ENCODE peak calls at places on chromosomes 1 and 21, in nine cellular contexts. L, C, F, J, H, O, B, S and Z are unnamed samples. For H3K4me1, the result is how much of the 10 kb centered on the place peaks cover.

GRCh38 chr1:118294817-118295486 is 109.9 kb upstream of the SPAG17 start:
- DNase-seq in C (no peak), L (no peak), F (no peak), J (no peak), B (no peak), O (no peak), S (no peak), H (no peak), Z (no peak)

GRCh38 chr21:44883250-44883649 is 9.8 kb upstream of the PTTG1IP start:
- DNase-seq in F (no peak), B (no peak), O (no peak), H (no peak), J (no peak), C (no peak), L (no peak), S (no peak), Z (no peak)

GRCh38 chr21:43210454-43211084 is 41.8 kb downstream of the CRYAA start:
- DNase-seq in H (no peak), S (no peak), B (no peak), O (no peak), J (no peak), C (no peak), L (no peak), F (no peak), Z (no peak)

GRCh38 chr1:37513795-37514349 is 694 bp downstream of the MEAF6 start:
- DNase-seq in C (peak), O (no peak), S (peak), L (no peak), B (peak), F (no peak), J (no peak), H (peak), Z (no peak)

GRCh38 chr1:29679828-29680558 is 443.7 kb downstream of the PTPRU start:
- DNase-seq in L (no peak), C (no peak), B (no peak), J (no peak), F (peak), S (no peak), H (no peak), O (no peak), Z (peak)

GRCh38 chr1:183081402-183082110 is 58.3 kb downstream of the LAMC1 start:
- DNase-seq in J (no peak), H (no peak), L (no peak), O (no peak), F (no peak), S (no peak), C (no peak), B (no peak), Z (no peak)

GRCh38 chr1:177135250-177135649 is 29.3 kb downstream of the ASTN1 start:
- DNase-seq in C (no peak), S (no peak), O (no peak), F (no peak), H (no peak), B (no peak), J (no peak), L (no peak), Z (no peak)

GRCh38 chr1:8239039-8239305 is 78.9 kb upstream of the SLC45A1 start:
- DNase-seq in F (no peak), C (no peak), S (no peak), J (no peak), B (peak), L (peak), O (no peak), H (peak), Z (no peak)

GRCh38 chr1:39825432-39825941 is 36.8 kb upstream of the BMP8B start:
- DNase-seq in B (no peak), C (no peak), S (no peak), F (no peak), L (no peak), O (peak), H (peak), J (no peak), Z (no peak)

GRCh38 chr1:175192630-175193338 is at the start of gene KIAA0040:
- DNase-seq in B (peak), S (peak), F (peak), C (peak), J (no peak), L (peak), O (no peak), H (peak), Z (peak)

GRCh38 chr1:172758242-172758641 is 99.3 kb downstream of the FASLG start:
- DNase-seq in B (no peak), O (no peak), H (no peak), L (no peak), S (no peak), C (no peak), F (no peak), J (no peak), Z (no peak)

GRCh38 chr1:206094024-206094423 is 23.2 kb downstream of the AVPR1B start:
- DNase-seq in F (no peak), C (no peak), B (no peak), J (no peak), L (no peak), O (no peak), S (no peak), H (no peak), Z (no peak)

GRCh38 chr1:11948822-11949458 is 14.4 kb downstream of the PLOD1 start:
- DNase-seq in C (peak), F (no peak), H (no peak), B (no peak), S (no peak), L (peak), J (no peak), O (no peak), Z (no peak)

GRCh38 chr1:19436716-19437476 is 48.4 kb downstream of the CAPZB start:
- DNase-seq in C (no peak), B (peak), J (no peak), O (no peak), H (peak), L (peak), S (no peak), F (peak), Z (peak)

GRCh38 chr1:30111431-30111830 is 612.0 kb downstream of the MATN1 start:
- DNase-seq in F (no peak), B (peak), H (peak), C (peak), S (no peak), J (peak), L (peak), O (no peak), Z (no peak)

GRCh38 chr1:20470174-20470573 is 15.8 kb downstream of the CAMK2N1 start:
- DNase-seq in H (peak), S (no peak), F (no peak), J (no peak), B (no peak), C (no peak), L (no peak), O (no peak), Z (no peak)

GRCh38 chr1:76278711-76279386 is 204.3 kb downstream of the ST6GALNAC3 start:
- DNase-seq in O (no peak), J (no peak), B (no peak), C (no peak), S (no peak), H (no peak), L (no peak), F (no peak), Z (no peak)

GRCh38 chr1:198295186-198295585 is 138.4 kb downstream of the NEK7 start:
- DNase-seq in C (no peak), S (no peak), L (no peak), F (no peak), B (no peak), H (no peak), J (no peak), O (no peak), Z (no peak)

GRCh38 chr1:113675299-113675698 is 84.0 kb downstream of the PHTF1 start:
- DNase-seq in J (no peak), L (peak), H (no peak), B (no peak), C (no peak), O (no peak), S (no peak), F (no peak), Z (no peak)

GRCh38 chr1:64828829-64829228 is 84.0 kb downstream of the RAVER2 start:
- DNase-seq in B (no peak), S (no peak), L (no peak), C (no peak), O (no peak), F (no peak), H (no peak), J (no peak), Z (no peak)

GRCh38 chr1:180236698-180237509 is 6.8 kb downstream of the LHX4 start:
- DNase-seq in O (no peak), B (no peak), L (no peak), F (no peak), H (no peak), C (no peak), J (no peak), S (no peak), Z (no peak)

GRCh38 chr1:42335809-42336518 is 929 bp upstream of the FOXJ3 start:
- DNase-seq in J (no peak), S (no peak), B (peak), O (no peak), F (no peak), C (no peak), H (no peak), L (peak), Z (no peak)

GRCh38 chr1:234589064-234589765 is 20.8 kb downstream of the IRF2BP2 start:
- DNase-seq in H (no peak), J (no peak), O (no peak), S (no peak), B (no peak), F (peak), C (no peak), L (no peak), Z (no peak)

GRCh38 chr1:232226197-232226681 is 403.7 kb downstream of the SIPA1L2 start:
- DNase-seq in J (peak), L (no peak), F (peak), C (no peak), S (no peak), B (no peak), O (no peak), H (no peak), Z (no peak)

GRCh38 chr1:34176830-34177613 is at the start of gene C1orf94:
- DNase-seq in F (no peak), J (no peak), C (no peak), H (no peak), O (no peak), L (no peak), B (no peak), S (peak), Z (no peak)

DNA sequence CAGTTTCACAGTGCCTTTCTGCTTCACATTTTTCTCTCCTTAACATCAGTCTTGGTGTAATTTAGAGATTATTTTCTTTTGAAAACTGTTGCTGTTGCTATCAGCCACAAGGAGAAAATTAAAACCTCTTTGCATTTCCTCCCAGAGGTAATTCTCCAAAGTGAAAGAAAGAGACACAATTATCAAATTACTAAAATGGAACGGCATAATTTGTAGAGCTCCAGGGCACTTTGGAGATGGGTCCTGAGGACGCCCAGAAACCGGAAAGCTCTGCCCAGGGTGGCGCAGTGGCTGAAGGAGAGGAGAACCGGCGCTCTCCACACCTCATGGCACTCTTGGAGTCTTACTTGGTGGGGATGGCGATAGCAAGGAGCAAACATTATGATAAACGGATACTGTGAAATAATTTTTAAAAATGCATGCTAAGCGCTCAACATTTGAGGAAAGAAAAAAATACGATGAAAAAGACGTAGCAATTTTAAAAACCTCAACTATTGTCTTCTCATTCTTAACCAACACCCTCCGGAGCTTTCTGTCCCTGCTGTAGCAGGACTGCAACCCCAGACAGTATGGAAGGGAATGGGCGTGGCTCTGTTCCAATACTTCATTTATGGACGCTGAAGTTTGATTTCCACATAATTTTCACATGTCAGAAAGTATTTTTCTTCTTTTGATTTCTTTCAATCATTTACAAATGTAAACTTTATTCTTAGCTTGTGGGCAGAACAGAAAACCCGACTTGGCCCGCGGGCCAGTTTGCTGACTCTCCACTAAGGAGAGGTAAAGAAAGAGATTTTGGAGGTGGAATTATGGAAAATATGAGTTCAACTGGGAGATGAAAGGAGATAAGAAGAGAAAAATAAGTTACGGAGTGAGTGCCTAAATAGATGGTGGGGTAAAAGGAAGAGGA is 1.1 kb downstream of the S100A11 start:
- DNase-seq in S (no peak), F (no peak), O (no peak), J (no peak), H (peak), L (peak), C (peak), B (no peak), Z (no peak)
- H3K4me1 ChIP-seq in S (under half), F (under half), O (under half), J (under half), H (under half), L (under half), C (under half), B (under half), Z (under half)

GRCh38 chr1:24606621-24607020 is 36.5 kb upstream of the SRRM1 start:
- DNase-seq in L (no peak), H (no peak), C (no peak), B (no peak), F (no peak), S (no peak), J (no peak), O (no peak), Z (no peak)
- TF ChIP-seq EP300 in L (no peak), H (no peak), C (no peak), B (no peak), F (no peak), S (no peak), J (no peak), O (no peak), Z (no peak)

DNA sequence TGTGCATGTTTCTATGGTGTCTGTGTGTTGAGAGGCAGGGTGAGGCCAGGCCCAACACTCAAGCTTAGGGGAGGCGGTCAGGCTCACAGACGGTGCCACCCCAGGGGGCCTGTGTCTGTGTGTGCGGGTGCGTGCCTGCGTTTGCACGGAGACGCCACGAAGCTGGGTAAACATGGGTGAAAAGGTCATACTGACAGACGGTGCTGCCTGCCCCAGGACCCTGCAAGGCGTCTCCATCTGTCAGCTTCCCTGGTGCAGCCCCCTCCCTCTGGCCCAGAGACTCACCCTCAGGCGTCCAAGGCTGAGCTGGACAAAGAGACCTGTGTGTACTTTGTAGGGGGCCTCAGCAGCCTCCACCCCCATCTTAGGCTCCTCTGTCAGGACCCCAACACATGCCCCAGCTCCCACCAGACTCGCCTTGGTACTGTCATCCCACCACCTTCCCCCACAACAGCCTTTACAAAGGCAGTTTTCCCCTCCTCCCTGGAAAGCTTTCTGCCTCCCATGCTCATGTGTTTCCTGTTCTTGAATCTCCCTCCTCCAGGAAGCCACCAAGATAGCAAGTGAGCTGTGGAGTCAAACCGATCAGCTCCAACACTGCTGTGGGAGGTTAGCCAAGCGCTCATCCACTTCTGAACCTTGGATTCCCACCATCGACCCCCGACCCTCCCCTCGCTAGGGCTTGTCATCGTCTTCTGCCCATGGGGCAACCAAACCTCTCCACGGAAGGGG is 34.1 kb downstream of the PTPRF start:
- DNase-seq in O (no peak), C (no peak), L (no peak), J (no peak), H (no peak), B (no peak), S (no peak), F (no peak), Z (no peak)
- H3K4me1 ChIP-seq in O (under half), C (under half), L (under half), J (under half), H (under half), B (under half), S (under half), F (under half), Z (under half)

GRCh38 chr1:25559031-25559430 is 15.6 kb downstream of the LDLRAP1 start:
- DNase-seq in L (no peak), C (no peak), H (no peak), F (no peak), O (no peak), S (no peak), B (no peak), J (no peak), Z (no peak)

GRCh38 chr1:25559996-25560395 is 16.6 kb downstream of the LDLRAP1 start:
- DNase-seq in B (no peak), C (no peak), J (no peak), O (no peak), L (no peak), H (no peak), F (no peak), S (no peak), Z (no peak)

GRCh38 chr1:25562101-25562927 is 18.9 kb downstream of the LDLRAP1 start:
- DNase-seq in F (no peak), H (peak), C (peak), B (peak), O (peak), S (no peak), L (no peak), J (no peak), Z (no peak)

GRCh38 chr1:25561426-25562100 is 18.2 kb downstream of the LDLRAP1 start:
- DNase-seq in H (no peak), B (no peak), F (no peak), J (no peak), S (no peak), L (no peak), O (no peak), C (no peak), Z (no peak)

GRCh38 chr1:25560788-25561187 is 17.4 kb downstream of the LDLRAP1 start:
- DNase-seq in J (no peak), L (no peak), O (no peak), H (no peak), S (no peak), C (no peak), B (no peak), F (no peak), Z (no peak)
- TF ChIP-seq EP300 in J (no peak), L (no peak), O (no peak), H (no peak), S (no peak), C (no peak), B (no peak), F (no peak), Z (no peak)

GRCh38 chr1:23344111-23344986 is at the start of gene HNRNPR:
- DNase-seq in O (peak), J (peak), L (peak), F (peak), C (peak), H (peak), B (peak), S (peak), Z (peak)

GRCh38 chr1:23345920-23346319 is 1.8 kb upstream of the HNRNPR start:
- DNase-seq in L (no peak), B (no peak), O (no peak), H (no peak), S (no peak), F (no peak), C (no peak), J (no peak), Z (no peak)

GRCh38 chr1:23343246-23344110 is 606 bp downstream of the HNRNPR start:
- DNase-seq in J (no peak), B (peak), H (peak), L (peak), O (no peak), C (peak), S (peak), F (no peak), Z (no peak)

GRCh38 chr1:23344987-23345472 is 946 bp upstream of the HNRNPR start:
- DNase-seq in J (no peak), C (peak), S (no peak), H (no peak), F (no peak), L (no peak), O (no peak), B (no peak), Z (peak)

DNA sequence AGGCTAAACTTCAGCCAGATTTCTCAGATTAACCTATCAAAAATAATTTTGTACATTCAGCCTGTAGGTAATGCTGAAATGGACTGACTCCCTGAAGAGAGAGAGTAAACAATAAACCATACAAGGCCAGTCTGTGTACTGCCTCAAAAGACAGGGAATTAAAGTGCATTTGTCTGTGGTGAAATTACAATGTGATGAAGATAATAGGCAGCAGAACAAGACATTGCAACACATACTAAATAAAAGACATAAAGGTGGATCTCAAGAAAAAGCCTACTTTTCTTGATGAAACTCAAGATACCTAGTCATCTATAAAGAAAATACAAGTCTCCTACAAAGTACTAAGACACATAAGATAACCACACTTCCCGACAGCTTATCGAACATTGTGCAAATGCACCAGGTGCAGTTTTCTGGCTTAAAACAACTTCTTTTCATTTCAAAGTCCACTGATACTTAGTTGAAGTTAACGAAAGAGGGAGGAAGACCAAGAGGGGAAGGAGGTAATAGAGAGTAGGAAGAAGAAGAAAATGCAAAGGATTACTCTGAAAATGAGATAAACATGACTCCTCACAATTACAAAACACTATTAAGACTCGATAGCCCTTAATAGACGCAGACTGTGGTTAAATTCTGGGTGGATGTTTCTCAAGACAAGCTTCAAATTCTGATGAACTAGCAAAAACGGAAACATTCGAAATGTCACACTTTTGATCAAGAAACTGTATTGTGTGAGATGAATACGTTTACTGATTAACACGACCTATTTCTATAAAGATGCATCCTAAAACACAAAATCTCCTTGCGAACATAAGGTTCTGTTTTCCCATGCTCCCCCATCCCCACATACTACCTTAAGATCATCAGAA is 2.0 kb downstream of the HNRNPR start:
- DNase-seq in C (no peak), L (no peak), O (no peak), S (no peak), F (no peak), H (no peak), J (no peak), B (peak), Z (no peak)
- H3K4me1 ChIP-seq in C (under half), L (under half), O (under half), S (under half), F (half or more), H (under half), J (under half), B (half or more), Z (under half)

DNA sequence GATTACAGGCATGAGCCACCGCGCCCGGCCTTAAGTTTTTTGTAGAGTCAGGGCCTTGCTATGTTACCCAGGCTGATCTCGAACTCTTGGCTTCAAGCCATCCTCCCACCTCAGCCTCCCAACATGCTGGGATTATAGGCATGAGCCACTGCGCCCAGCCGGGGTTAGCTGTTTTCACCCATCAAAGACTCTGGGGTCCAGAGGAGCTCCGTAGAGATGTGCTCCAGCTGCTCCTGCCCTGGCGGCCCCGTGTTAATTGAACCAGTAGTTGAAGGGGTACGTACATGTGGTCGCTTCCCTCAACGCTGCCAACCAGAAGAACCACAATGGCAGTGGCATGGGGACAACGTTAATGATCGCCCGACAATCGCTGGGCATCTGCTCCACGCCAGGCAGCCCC is 72.0 kb downstream of the NPHP4 start:
- DNase-seq in L (no peak), S (no peak), B (no peak), F (no peak), H (no peak), O (no peak), J (no peak), C (no peak), Z (no peak)
- TF ChIP-seq EP300 in L (no peak), S (no peak), B (no peak), F (no peak), H (no peak), O (no peak), J (no peak), C (no peak), Z (no peak)